ENCODE peak calls at places on chromosomes 3 and 15, in five cellular contexts. I, E, Z, J and A are unnamed samples.

GRCh38 chr3:33437556-33438283 is 2.5 kb downstream of the UBP1 start:
- DNase-seq in I (no peak), E (no peak), Z (no peak), J (peak; percentile 1), A (peak; percentile 49)

GRCh38 chr15:79179108-79179561 is 88.6 kb upstream of the RASGRF1 start:
- DNase-seq in I (no peak), E (no peak), Z (no peak), J (no peak), A (no peak)

GRCh38 chr3:15979490-15979889 is 181.7 kb upstream of the ANKRD28 start:
- DNase-seq in I (no peak), E (no peak), Z (no peak), J (peak; percentile 97), A (no peak)

GRCh38 chr3:165895919-165896318 is 58.7 kb upstream of the BCHE start:
- DNase-seq in I (no peak), E (no peak), Z (no peak), J (peak; percentile 8), A (no peak)

GRCh38 chr3:48811524-48811923 is 36.1 kb downstream of the PRKAR2A start:
- DNase-seq in I (no peak), E (no peak), Z (no peak), J (no peak), A (no peak)

GRCh38 chr3:73484656-73485248 is 140.0 kb downstream of the PDZRN3 start:
- DNase-seq in I (no peak), E (no peak), Z (no peak), J (no peak), A (no peak)

GRCh38 chr3:105823149-105823866 is 45.5 kb downstream of the CBLB start:
- DNase-seq in I (no peak), E (no peak), Z (no peak), J (no peak), A (no peak)

GRCh38 chr15:64692166-64692565 is 83.2 kb downstream of the RBPMS2 start:
- DNase-seq in I (no peak), E (peak; percentile 15), Z (no peak), J (no peak), A (no peak)

GRCh38 chr15:20645956-20646355 is 104.4 kb upstream of the GOLGA6L6 start:
- DNase-seq in I (peak; percentile 73), E (no peak), Z (no peak), J (no peak), A (peak; percentile 62)

GRCh38 chr15:67405208-67406191 is 115.4 kb upstream of the C15orf61 start:
- DNase-seq in I (no peak), E (no peak), Z (no peak), J (no peak), A (no peak)